ENCODE peak calls at places on chromosomes 7 and 10, in four cellular contexts. F, Q, I and X are unnamed samples.

GRCh38 chr7:107938448-107939250 is 47.7 kb downstream of the DLD start:
- DNase-seq in F (no peak), Q (peak; percentile 57), I (no peak), X (no peak)

GRCh38 chr7:157502701-157503111 is 165.9 kb downstream of the DNAJB6 start:
- DNase-seq in I (peak; percentile 54), Q (no peak), F (no peak), X (no peak)

GRCh38 chr7:54664235-54665228 is 94.5 kb downstream of the SEC61G start:
- DNase-seq in I (no peak), F (peak; percentile 93), Q (no peak), X (peak; percentile 86)

GRCh38 chr10:75788394-75789205 is 357.2 kb downstream of the LRMDA start:
- DNase-seq in F (peak; percentile 54), I (no peak), Q (peak; percentile 95), X (no peak)

GRCh38 chr7:28759373-28760013 is 198.6 kb downstream of the TRIL start:
- DNase-seq in I (no peak), Q (peak; percentile 56), F (peak; percentile 21), X (no peak)

GRCh38 chr10:102235598-102235920 is 5.8 kb downstream of the PITX3 start:
- DNase-seq in Q (no peak), F (no peak), I (no peak), X (no peak)

GRCh38 chr10:49313501-49314070 is 14.6 kb downstream of the C10orf71 start:
- DNase-seq in Q (no peak), I (no peak), F (no peak), X (no peak)

GRCh38 chr10:625335-625699 is 64.2 kb downstream of the DIP2C start:
- DNase-seq in Q (no peak), I (no peak), F (no peak), X (peak; percentile 30)